ENCODE peak calls at places on chromosomes 12 and 14, in six cellular contexts. F is pancreas; W is left lung; U is thoracic aorta; B is cardiac muscle cell; H is CD8-positive, alpha-beta T cell. Y is an unnamed sample. For H3K27me3, the result is how much of the 10 kb centered on the place peaks cover.

GRCh38 chr12:110582286-110583136 is 607 bp downstream of the PPTC7 start:
- DNase-seq in B (peak), H (peak), U (no peak), W (peak), F (peak), Y (peak)

GRCh38 chr14:69532561-69533335 is 41.9 kb downstream of the CCDC177 start:
- DNase-seq in H (no peak), F (no peak), U (no peak), W (no peak), B (no peak), Y (no peak)

GRCh38 chr12:20508362-20508761 is 140.0 kb downstream of the PDE3A start:
- DNase-seq in W (no peak), F (no peak), H (no peak), B (peak), U (no peak), Y (no peak)

GRCh38 chr14:92135269-92135668 is 13.5 kb downstream of the CPSF2 start:
- DNase-seq in F (no peak), W (no peak), B (peak), H (no peak), U (no peak), Y (no peak)

GRCh38 chr14:96938946-96939345 is 141.8 kb downstream of the VRK1 start:
- DNase-seq in B (no peak), H (no peak), F (no peak), U (no peak), W (no peak), Y (no peak)

GRCh38 chr12:79058342-79058741 is 193.8 kb downstream of the SYT1 start:
- DNase-seq in B (peak), U (no peak), W (no peak), H (no peak), F (no peak), Y (no peak)

GRCh38 chr14:68395585-68395984 is 397.3 kb downstream of the ZFP36L1 start:
- DNase-seq in H (no peak), U (peak), F (no peak), W (no peak), B (peak), Y (no peak)

GRCh38 chr12:130076752-130077151 is 85.5 kb upstream of the FZD10 start:
- DNase-seq in U (no peak), B (no peak), H (no peak), W (no peak), F (no peak), Y (no peak)

GRCh38 chr12:25266522-25266921 is 15.8 kb upstream of the KRAS start:
- DNase-seq in F (no peak), B (peak), H (no peak), W (no peak), U (no peak), Y (no peak)

GRCh38 chr14:26856832-26857508 is 259.1 kb upstream of the NOVA1 start:
- DNase-seq in W (no peak), U (no peak), H (no peak), F (peak), B (peak), Y (no peak)

GRCh38 chr12:51216652-51217051 is 1.2 kb downstream of the POU6F1 start:
- DNase-seq in W (no peak), F (no peak), U (no peak), B (no peak), H (no peak), Y (no peak)
- H3K4me3 ChIP-seq in W (peak), F (peak), U (peak), B (peak), H (no peak), Y (no peak)

DNA sequence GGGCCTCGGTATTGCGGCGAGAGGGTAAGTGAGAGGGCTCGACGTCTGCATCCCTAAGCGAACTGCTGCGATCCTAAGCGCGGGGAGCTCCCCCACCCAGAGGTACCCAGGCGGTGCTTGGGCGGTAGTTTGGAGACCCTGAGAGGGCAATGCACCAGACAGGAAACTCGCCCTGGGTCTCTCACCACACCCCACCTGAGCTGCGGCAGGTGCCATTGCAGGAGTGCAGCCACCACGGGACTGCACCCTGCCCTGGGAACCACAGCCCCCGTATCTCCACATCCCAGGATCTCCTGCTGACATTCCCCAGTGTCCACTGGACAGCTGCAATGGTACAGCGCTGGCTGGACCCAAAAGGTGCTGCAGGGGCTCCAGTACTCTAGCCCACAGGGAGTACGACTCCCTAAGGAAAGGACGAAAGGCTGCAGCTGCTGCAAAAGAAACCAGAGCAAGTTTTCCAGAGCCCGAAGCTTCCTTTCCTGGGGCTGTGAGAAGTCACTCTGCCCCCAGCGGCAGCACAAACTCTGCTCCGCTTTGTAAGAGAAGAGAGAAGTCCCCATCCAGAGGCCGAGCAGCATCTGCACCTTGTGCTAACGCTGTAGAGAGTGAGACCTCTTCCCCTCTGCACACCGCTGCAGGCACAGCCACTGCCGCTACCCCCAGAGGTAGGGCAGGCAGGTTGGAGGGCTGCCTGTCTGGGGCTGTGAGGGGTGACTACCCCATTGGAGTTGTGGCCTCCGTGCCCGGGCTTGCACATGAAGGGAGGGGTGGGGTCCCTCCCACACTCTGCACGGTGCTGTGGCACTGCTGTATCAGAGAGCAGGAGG is 31.1 kb upstream of the MON2 start:
- DNase-seq in F (peak), B (peak), U (peak), W (peak), H (peak), Y (peak)
- H3K27me3 ChIP-seq in F (under half), B (half or more), U (under half), W (under half), H (under half), Y (under half)

GRCh38 chr14:61247935-61248334 is 33.2 kb downstream of the TMEM30B start:
- DNase-seq in U (no peak), H (no peak), B (no peak), F (no peak), W (no peak), Y (no peak)

GRCh38 chr14:61246721-61247120 is 34.4 kb downstream of the TMEM30B start:
- DNase-seq in B (no peak), W (no peak), H (no peak), U (no peak), F (no peak), Y (no peak)

GRCh38 chr14:61252354-61253063 is 28.6 kb downstream of the TMEM30B start:
- DNase-seq in U (peak), F (peak), W (peak), H (peak), B (peak), Y (peak)

GRCh38 chr14:61253064-61253753 is 27.9 kb downstream of the TMEM30B start:
- DNase-seq in H (no peak), F (no peak), W (no peak), B (no peak), U (no peak), Y (no peak)

GRCh38 chr14:61250063-61250462 is 31.1 kb downstream of the TMEM30B start:
- DNase-seq in F (no peak), H (no peak), B (no peak), U (no peak), W (no peak), Y (no peak)
- H3K4me3 ChIP-seq in F (no peak), H (no peak), B (no peak), U (no peak), W (no peak), Y (no peak)

DNA sequence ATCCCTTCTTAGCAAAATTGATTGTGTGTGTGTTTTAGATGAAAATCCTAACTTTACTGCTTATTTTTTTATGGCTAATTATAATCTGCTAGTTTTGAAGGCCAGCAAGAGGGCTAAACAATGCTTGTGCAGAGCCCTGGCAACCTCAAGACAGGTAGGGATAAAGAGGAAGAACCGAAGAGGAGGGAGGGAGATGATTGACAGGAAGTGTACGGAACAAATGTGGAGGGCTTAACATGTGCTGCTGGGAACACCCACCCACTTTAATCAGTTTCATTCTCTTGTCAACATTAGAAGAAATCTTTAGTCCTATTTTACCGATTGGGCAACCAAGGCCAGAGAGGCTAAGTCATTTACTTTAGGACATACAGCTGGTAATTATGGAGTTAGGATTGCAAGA is 1.4 kb upstream of the WSCD2 start:
- DNase-seq in U (no peak), F (no peak), B (no peak), W (no peak), H (no peak), Y (no peak)
- H3K27me3 ChIP-seq in U (under half), F (under half), B (under half), W (under half), H (under half), Y (under half)

GRCh38 chr14:20331048-20331613 is 1.9 kb downstream of the CCNB1IP1 start:
- DNase-seq in H (no peak), W (no peak), U (no peak), B (no peak), F (no peak), Y (no peak)
- H3K4me3 ChIP-seq in H (no peak), W (no peak), U (peak), B (peak), F (no peak), Y (no peak)

GRCh38 chr12:70249903-70250302 is 6.7 kb downstream of the CNOT2 start:
- DNase-seq in W (no peak), B (no peak), H (no peak), U (no peak), F (no peak), Y (no peak)

GRCh38 chr12:70248916-70249315 is 5.7 kb downstream of the CNOT2 start:
- DNase-seq in W (no peak), H (no peak), U (no peak), B (peak), F (no peak), Y (no peak)

GRCh38 chr12:70246580-70246979 is 3.3 kb downstream of the CNOT2 start:
- DNase-seq in H (no peak), F (no peak), B (no peak), U (no peak), W (no peak), Y (no peak)

GRCh38 chr12:70245458-70245857 is 2.2 kb downstream of the CNOT2 start:
- DNase-seq in U (no peak), W (no peak), B (no peak), H (no peak), F (no peak), Y (no peak)

GRCh38 chr12:70247653-70248199 is 4.5 kb downstream of the CNOT2 start:
- DNase-seq in H (no peak), F (no peak), B (no peak), U (no peak), W (no peak), Y (no peak)
- H3K27me3 ChIP-seq in H (under half), F (under half), B (under half), U (under half), W (under half), Y (under half)

GRCh38 chr14:77267937-77268699 is 2.9 kb downstream of the NGB start:
- DNase-seq in U (no peak), F (no peak), W (no peak), B (no peak), H (no peak), Y (no peak)

GRCh38 chr14:77272261-77272660 is 1.3 kb upstream of the NGB start:
- DNase-seq in B (no peak), W (no peak), U (no peak), H (no peak), F (no peak), Y (no peak)

GRCh38 chr14:77268989-77269595 is 1.9 kb downstream of the NGB start:
- DNase-seq in U (no peak), F (peak), W (no peak), H (no peak), B (no peak), Y (no peak)

GRCh38 chr14:77271113-77271710 is at the start of gene NGB:
- DNase-seq in B (no peak), W (no peak), H (no peak), U (no peak), F (no peak), Y (no peak)

GRCh38 chr14:77270361-77271112 is 469 bp downstream of the NGB start:
- DNase-seq in H (no peak), B (no peak), W (no peak), U (no peak), F (no peak), Y (no peak)
- H3K4me3 ChIP-seq in H (no peak), B (peak), W (no peak), U (no peak), F (peak), Y (no peak)

DNA sequence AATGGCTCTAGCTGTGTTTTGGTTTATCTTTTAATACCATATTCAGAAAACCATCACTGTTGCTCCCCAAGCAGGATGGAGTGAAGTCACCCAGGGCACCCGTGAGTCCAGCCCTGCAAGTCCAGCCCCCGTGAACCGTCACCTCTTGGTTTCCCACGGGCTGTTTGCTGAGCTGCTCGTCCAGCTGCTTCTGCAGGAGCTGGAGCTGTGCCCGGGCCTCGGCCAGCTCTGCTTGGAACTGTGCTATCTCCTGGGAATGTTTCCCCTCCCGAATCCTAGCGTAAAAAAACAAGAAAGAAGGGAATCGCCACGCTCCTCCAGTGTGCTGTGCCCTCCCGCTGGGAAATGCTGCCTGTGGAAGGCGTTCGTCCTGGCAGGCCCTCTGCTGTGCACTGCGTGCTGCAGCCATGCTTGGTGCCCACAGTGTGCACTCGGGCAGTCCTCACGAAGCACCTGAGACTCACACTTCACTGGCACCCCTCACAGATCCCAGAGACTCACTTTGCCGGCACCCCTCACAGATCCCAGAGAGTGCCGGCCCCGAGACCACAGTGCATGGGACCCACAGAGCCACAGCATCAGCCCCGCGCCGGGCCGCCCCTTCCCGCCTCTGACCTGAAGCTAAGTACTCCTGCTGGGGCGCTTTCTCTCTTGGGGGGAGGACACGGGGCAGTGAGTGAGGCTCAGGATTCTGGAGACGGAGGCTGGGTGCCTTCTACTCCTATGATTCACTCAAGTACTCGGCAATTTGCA is 15.4 kb upstream of the ANKLE2 start:
- DNase-seq in W (no peak), B (peak), F (no peak), U (no peak), H (no peak), Y (no peak)
- H3K27me3 ChIP-seq in W (under half), B (under half), F (under half), U (under half), H (under half), Y (under half)

DNA sequence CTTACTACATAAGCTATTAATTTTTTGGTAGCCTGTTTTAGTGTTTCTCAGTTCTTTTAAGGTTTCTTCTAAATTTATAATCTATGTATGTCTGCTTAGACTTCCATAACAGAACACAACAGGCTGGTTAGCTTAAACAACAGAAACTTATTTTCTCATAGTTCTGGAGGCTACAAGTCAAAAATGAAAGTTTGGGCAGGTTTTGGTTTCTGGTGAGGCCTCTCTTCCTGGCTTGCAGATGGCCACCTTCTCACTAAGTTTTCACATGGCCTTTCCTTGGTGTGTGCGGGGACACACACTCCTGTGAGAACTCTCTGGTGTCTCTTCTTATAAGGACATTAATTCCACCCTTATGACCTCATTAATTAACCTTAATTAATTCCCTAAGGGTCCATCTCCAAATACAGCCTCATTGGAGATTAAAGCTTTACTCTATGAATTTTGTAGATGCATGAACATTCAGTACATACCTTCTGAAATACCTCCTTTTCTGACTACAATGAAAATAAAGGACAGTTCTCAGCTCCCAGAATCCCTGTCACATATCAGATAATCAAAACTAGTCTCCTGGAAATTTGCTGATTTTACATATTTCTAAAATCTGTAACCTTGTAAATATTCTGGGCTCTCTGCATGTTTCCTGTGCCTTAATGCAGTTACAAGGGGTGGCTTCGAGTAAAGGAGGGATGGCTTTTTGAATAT is 23.2 kb upstream of the BMAL2 start:
- DNase-seq in U (no peak), B (no peak), F (no peak), W (no peak), H (no peak), Y (no peak)
- H3K4me3 ChIP-seq in U (no peak), B (no peak), F (no peak), W (no peak), H (no peak), Y (no peak)

DNA sequence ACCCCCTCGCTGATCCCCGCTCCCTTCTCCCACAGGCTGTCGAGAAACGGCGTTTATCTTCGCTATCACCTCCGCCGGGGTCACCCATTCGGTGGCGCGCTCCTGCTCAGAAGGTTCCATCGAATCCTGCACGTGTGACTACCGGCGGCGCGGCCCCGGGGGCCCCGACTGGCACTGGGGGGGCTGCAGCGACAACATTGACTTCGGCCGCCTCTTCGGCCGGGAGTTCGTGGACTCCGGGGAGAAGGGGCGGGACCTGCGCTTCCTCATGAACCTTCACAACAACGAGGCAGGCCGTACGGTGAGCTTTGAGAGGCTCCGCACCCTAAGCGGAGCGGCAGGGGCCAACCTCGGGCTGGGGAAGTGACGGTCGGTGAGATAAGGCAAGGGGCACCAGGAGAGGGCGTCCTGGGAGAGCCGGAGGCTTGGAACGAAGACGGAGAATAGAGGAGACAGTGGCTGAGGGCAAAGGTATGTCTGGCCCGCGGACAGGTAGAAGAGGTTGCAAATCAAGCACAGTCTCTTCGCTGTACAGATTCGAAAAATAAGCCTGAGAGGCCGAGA is 2.3 kb downstream of the WNT1 start:
- DNase-seq in B (no peak), W (no peak), F (no peak), H (peak), U (no peak), Y (peak)
- H3K27me3 ChIP-seq in B (half or more), W (half or more), F (under half), H (under half), U (under half), Y (under half)